ENCODE peak calls at places on chromosomes 4 and X, in six cellular contexts. Y is M059J; B is stimulated activated CD8-positive, alpha-beta memory T cell treated with anti-CD3 and anti-CD28 coated beads, Interleukin-15, amount 100 ng/mL, for 24 hours; E is bronchial epithelial cell; S is activated CD4-positive, alpha-beta T cell treated with anti-CD3 and anti-CD28 coated beads, Interleukin-2, amount 50 U/mL, for 48 hours; R is GDM1. I is an unnamed sample.
A peak's percentile ranks its signal among the peaks of the same experiment; 100 is the strongest.

GRCh38 chrX:136061302-136061701 is 76.1 kb downstream of the SLC9A6 start:
- DNase-seq in R (no peak), E (no peak), Y (no peak), B (no peak), S (no peak), I (no peak)

GRCh38 chrX:74923942-74924448 is 1.3 kb downstream of the NEXMIF start:
- DNase-seq in S (peak; percentile 9), R (no peak), E (no peak), B (no peak), Y (no peak), I (no peak)

GRCh38 chr4:40453912-40454311 is 118.8 kb downstream of the CHRNA9 start:
- DNase-seq in B (no peak), E (no peak), S (no peak), Y (no peak), R (no peak), I (no peak)

GRCh38 chrX:20521245-20521644 is 254.5 kb upstream of the RPS6KA3 start:
- DNase-seq in B (no peak), S (no peak), Y (peak; percentile 81), E (peak; percentile 44), R (no peak), I (no peak)

GRCh38 chr4:65508169-65508568 is 162.1 kb downstream of the EPHA5 start:
- DNase-seq in S (no peak), Y (peak; percentile 92), E (peak; percentile 88), B (no peak), R (no peak), I (peak; percentile 82)

GRCh38 chr4:55636622-55636999 is 513 bp upstream of the NMU start:
- DNase-seq in Y (no peak), S (no peak), R (no peak), B (no peak), E (peak; percentile 8), I (no peak)

GRCh38 chr4:78987683-78988082 is 48.4 kb upstream of the PAQR3 start:
- DNase-seq in S (no peak), R (no peak), Y (no peak), B (no peak), E (no peak), I (no peak)

GRCh38 chr4:57308301-57308700 is 198.1 kb upstream of the IGFBP7 start:
- DNase-seq in R (no peak), E (no peak), S (no peak), B (no peak), Y (no peak), I (no peak)

GRCh38 chr4:16715482-16715881 is 183.0 kb downstream of the LDB2 start:
- DNase-seq in E (no peak), R (no peak), B (no peak), Y (no peak), S (no peak), I (no peak)

GRCh38 chrX:115460565-115460888 is 100.4 kb upstream of the PLS3 start:
- DNase-seq in R (no peak), Y (peak; percentile 22), S (no peak), B (no peak), E (peak; percentile 47), I (peak; percentile 32)

GRCh38 chr4:156763511-156763910 is 208.1 kb downstream of the PDGFC start:
- DNase-seq in Y (peak; percentile 51), B (no peak), R (no peak), S (no peak), E (no peak), I (no peak)

GRCh38 chr4:105598787-105599186 is 46.4 kb downstream of the ARHGEF38 start:
- DNase-seq in S (no peak), B (no peak), E (peak; percentile 78), R (no peak), Y (peak; percentile 66), I (no peak)

GRCh38 chrX:19721726-19722370 is 165.6 kb downstream of the SH3KBP1 start:
- DNase-seq in B (no peak), E (no peak), Y (peak; percentile 93), S (no peak), R (no peak), I (no peak)

GRCh38 chrX:37652053-37652452 is 33.5 kb upstream of the XK start:
- DNase-seq in E (no peak), B (no peak), Y (peak; percentile 30), R (no peak), S (no peak), I (no peak)

GRCh38 chrX:39855748-39856129 is 242.0 kb downstream of the BCOR start:
- DNase-seq in B (peak; percentile 26), Y (peak; percentile 66), S (peak; percentile 79), E (peak; percentile 44), R (peak; percentile 20), I (no peak)

GRCh38 chrX:116972362-116972761 is 509.6 kb upstream of the CT83 start:
- DNase-seq in E (no peak), S (no peak), Y (no peak), R (no peak), B (no peak), I (no peak)

GRCh38 chr4:55398966-55399365 is 3.2 kb downstream of the TMEM165 start:
- DNase-seq in R (no peak), E (no peak), B (no peak), Y (no peak), S (no peak), I (no peak)

GRCh38 chr4:37889849-37890500 is 909 bp upstream of the TBC1D1 start:
- DNase-seq in B (no peak), Y (peak; percentile 15), R (no peak), E (no peak), S (no peak), I (no peak)

GRCh38 chrX:121146059-121146628 is 98.7 kb downstream of the GLUD2 start:
- DNase-seq in Y (no peak), B (no peak), R (no peak), E (peak; percentile 4), S (no peak), I (peak; percentile 3)

GRCh38 chr4:1172228-1172851 is at the start of gene SPON2:
- DNase-seq in R (no peak), E (no peak), B (no peak), S (no peak), Y (no peak), I (no peak)

GRCh38 chrX:38612281-38612680 is 50.9 kb downstream of the TSPAN7 start:
- DNase-seq in E (no peak), B (no peak), Y (no peak), R (no peak), S (no peak), I (no peak)

GRCh38 chr4:187366530-187367279 is 628.9 kb upstream of the ZFP42 start:
- DNase-seq in R (no peak), S (no peak), B (no peak), Y (no peak), E (no peak), I (no peak)

GRCh38 chr4:168220893-168221292 is 97.7 kb downstream of the DDX60 start:
- DNase-seq in B (no peak), E (peak; percentile 44), R (no peak), S (no peak), Y (peak; percentile 18), I (no peak)

GRCh38 chr4:136863756-136864155 is 668.5 kb downstream of the PCDH18 start:
- DNase-seq in R (no peak), E (no peak), Y (no peak), B (no peak), S (no peak), I (no peak)

GRCh38 chr4:8343051-8343966 is 73.8 kb downstream of the HTRA3 start:
- DNase-seq in E (no peak), R (no peak), B (no peak), Y (no peak), S (no peak), I (no peak)

GRCh38 chr4:23219779-23220408 is 527.2 kb downstream of the GBA3 start:
- DNase-seq in R (no peak), E (no peak), S (no peak), Y (no peak), B (no peak), I (no peak)

GRCh38 chr4:94722748-94723147 is 35.0 kb upstream of the BMPR1B start:
- DNase-seq in Y (no peak), B (no peak), R (no peak), S (no peak), E (no peak), I (no peak)

GRCh38 chr4:13588954-13589353 is 38.6 kb downstream of the BOD1L1 start:
- DNase-seq in R (no peak), E (no peak), B (no peak), Y (no peak), S (no peak), I (no peak)

GRCh38 chr4:153963216-153963615 is 174.3 kb upstream of the SFRP2 start:
- DNase-seq in R (no peak), B (no peak), E (no peak), Y (no peak), S (no peak), I (no peak)

GRCh38 chr4:6932918-6933317 is 23.3 kb downstream of the TBC1D14 start:
- DNase-seq in S (no peak), R (no peak), E (no peak), Y (no peak), B (no peak), I (no peak)

GRCh38 chrX:46903458-46904242 is 8.6 kb upstream of the JADE3 start:
- DNase-seq in S (peak; percentile 49), B (no peak), E (peak; percentile 60), R (peak; percentile 50), Y (peak; percentile 82), I (no peak)

GRCh38 chrX:123184858-123185251 is 777 bp downstream of the GRIA3 start:
- DNase-seq in S (no peak), R (no peak), B (no peak), Y (peak; percentile 45), E (no peak), I (no peak)

GRCh38 chr4:83170952-83171399 is 56.4 kb upstream of the PLAC8 start:
- DNase-seq in B (no peak), R (peak; percentile 43), E (peak; percentile 45), S (no peak), Y (no peak), I (no peak)

GRCh38 chrX:77415161-77415560 is 32.0 kb upstream of the FGF16 start:
- DNase-seq in Y (peak; percentile 53), R (no peak), S (no peak), E (no peak), B (no peak), I (no peak)

GRCh38 chr4:41963105-41963504 is 18.5 kb upstream of the DCAF4L1 start:
- DNase-seq in S (no peak), E (peak; percentile 18), B (no peak), Y (peak; percentile 29), R (no peak), I (no peak)

GRCh38 chrX:39756086-39756883 is 341.5 kb downstream of the BCOR start:
- DNase-seq in B (no peak), Y (no peak), R (no peak), S (no peak), E (no peak), I (no peak)

GRCh38 chr4:189293459-189293858 is 647.2 kb upstream of the FRG1 start:
- DNase-seq in B (no peak), E (no peak), S (no peak), Y (no peak), R (no peak), I (no peak)

GRCh38 chr4:72564789-72565188 is 4.2 kb downstream of the ADAMTS3 start:
- DNase-seq in E (no peak), B (no peak), R (no peak), Y (no peak), S (no peak), I (no peak)